ENCODE peak calls at places on chromosomes 2 and 18, in nine cellular contexts. F is colonic mucosa, G is HFF-Myc, T is WERI-Rb-1, C is GM12864, Q is GM23338, V is IMR-90, B is left lung, A is fibroblast of lung. K is an unnamed sample.

GRCh38 chr2:190678444-190679162 is 29.7 kb downstream of the NAB1 start:
- DNase-seq in B (no peak), C (peak), F (no peak), T (no peak), V (peak), A (no peak), G (no peak), Q (peak), K (no peak)

GRCh38 chr2:184261818-184262217 is 336.5 kb upstream of the ZNF804A start:
- DNase-seq in A (no peak), T (no peak), G (no peak), Q (no peak), B (no peak), C (no peak), V (no peak), F (no peak), K (no peak)

GRCh38 chr2:72533767-72534166 is 292.1 kb downstream of the EXOC6B start:
- DNase-seq in A (peak), Q (no peak), V (peak), B (no peak), T (no peak), F (no peak), C (no peak), G (no peak), K (no peak)

GRCh38 chr2:40434638-40435296 is 17.1 kb downstream of the SLC8A1 start:
- DNase-seq in B (no peak), C (no peak), Q (no peak), T (no peak), G (peak), V (peak), A (peak), F (no peak), K (peak)

GRCh38 chr2:240368746-240369724 is 66.4 kb upstream of the GPC1 start:
- DNase-seq in F (no peak), B (peak), T (no peak), A (no peak), V (no peak), Q (no peak), C (no peak), G (no peak), K (no peak)

GRCh38 chr2:7794916-7795315 is 877.7 kb downstream of the RNF144A start:
- DNase-seq in Q (no peak), B (no peak), C (no peak), T (no peak), G (no peak), F (no peak), V (no peak), A (no peak), K (no peak)

GRCh38 chr2:121220995-121221394 is 64.0 kb downstream of the TFCP2L1 start:
- DNase-seq in B (no peak), C (no peak), G (no peak), A (no peak), T (no peak), F (no peak), Q (no peak), V (no peak), K (no peak)

GRCh38 chr18:55763298-55763697 is 175.3 kb upstream of the TCF4 start:
- DNase-seq in V (peak), G (no peak), Q (no peak), F (no peak), A (peak), T (no peak), B (no peak), C (no peak), K (no peak)

GRCh38 chr2:237254369-237254861 is 159.5 kb downstream of the COL6A3 start:
- DNase-seq in V (peak), T (no peak), B (no peak), F (no peak), C (no peak), G (no peak), A (peak), Q (no peak), K (peak)

GRCh38 chr2:9815844-9816279 is 27.4 kb upstream of the TAF1B start:
- DNase-seq in B (no peak), G (no peak), Q (no peak), A (no peak), T (peak), C (no peak), F (no peak), V (no peak), K (no peak)

GRCh38 chr2:219522111-219523030 is 8.1 kb downstream of the ASIC4 start:
- DNase-seq in A (peak), C (no peak), Q (peak), G (peak), B (peak), V (peak), F (no peak), T (peak), K (peak)

GRCh38 chr18:48924621-48925601 is 25.9 kb downstream of the SMAD7 start:
- DNase-seq in F (peak), C (no peak), A (no peak), V (no peak), Q (no peak), T (no peak), G (no peak), B (no peak), K (no peak)

GRCh38 chr2:23843051-23843976 is 83.6 kb downstream of the ATAD2B start:
- DNase-seq in T (no peak), C (no peak), B (no peak), V (peak), G (no peak), F (peak), Q (no peak), A (peak), K (peak)

GRCh38 chr18:8260319-8260718 is 348.9 kb upstream of the RAB12 start:
- DNase-seq in G (no peak), Q (peak), V (peak), F (no peak), A (no peak), T (no peak), B (no peak), C (no peak), K (no peak)

GRCh38 chr2:219252900-219253752 is at the start of gene TUBA4B:
- DNase-seq in A (no peak), T (peak), Q (peak), G (no peak), V (peak), F (peak), B (peak), C (no peak), K (no peak)

GRCh38 chr18:25350561-25351201 is 1.3 kb downstream of the ZNF521 start:
- DNase-seq in F (peak), C (peak), A (peak), B (peak), V (peak), Q (peak), T (peak), G (no peak), K (no peak)

GRCh38 chr2:239800785-239801184 is 224.4 kb downstream of the NDUFA10 start:
- DNase-seq in Q (no peak), A (no peak), F (no peak), G (no peak), C (no peak), B (no peak), T (no peak), V (no peak), K (no peak)

GRCh38 chr2:110101911-110102774 is 13.5 kb downstream of the MALL start:
- DNase-seq in V (peak), Q (no peak), A (no peak), B (no peak), T (no peak), C (no peak), F (peak), G (no peak), K (no peak)

GRCh38 chr2:43851026-43851980 is 12.5 kb downstream of the ABCG8 start:
- DNase-seq in B (no peak), G (no peak), A (no peak), Q (no peak), T (no peak), F (no peak), C (no peak), V (no peak), K (no peak)

GRCh38 chr18:10130626-10131025 is 216.8 kb downstream of the VAPA start:
- DNase-seq in Q (no peak), C (no peak), G (no peak), A (no peak), T (no peak), F (no peak), V (no peak), B (no peak), K (no peak)

GRCh38 chr2:232457121-232458011 is 1.4 kb downstream of the ALPI start:
- DNase-seq in A (no peak), T (peak), B (no peak), G (no peak), C (no peak), V (no peak), F (no peak), Q (no peak), K (no peak)

GRCh38 chr18:26803643-26804042 is 61.9 kb downstream of the AQP4 start:
- DNase-seq in C (no peak), F (no peak), Q (peak), G (no peak), T (no peak), A (no peak), V (no peak), B (no peak), K (no peak)

GRCh38 chr2:105102963-105103421 is 65.1 kb downstream of the MRPS9 start:
- DNase-seq in A (peak), T (peak), V (peak), B (no peak), G (peak), F (no peak), C (no peak), Q (peak), K (peak)

GRCh38 chr2:36672199-36672598 is 24.3 kb upstream of the VIT start:
- DNase-seq in G (no peak), T (no peak), A (peak), B (no peak), V (peak), F (no peak), C (no peak), Q (peak), K (no peak)

GRCh38 chr18:77522031-77522675 is 272.5 kb downstream of the GALR1 start:
- DNase-seq in A (no peak), C (peak), G (no peak), T (no peak), F (no peak), Q (no peak), V (no peak), B (no peak), K (no peak)

GRCh38 chr18:55592572-55592971 is 4.6 kb upstream of the TCF4 start:
- DNase-seq in A (no peak), Q (no peak), V (peak), C (no peak), F (no peak), T (no peak), G (no peak), B (no peak), K (no peak)

GRCh38 chr2:207133862-207134519 is 31.8 kb downstream of the KLF7 start:
- DNase-seq in V (peak), F (peak), G (peak), A (peak), C (no peak), Q (peak), T (peak), B (no peak), K (peak)

GRCh38 chr2:226796012-226796839 is 3.4 kb downstream of the IRS1 start:
- DNase-seq in Q (no peak), V (peak), F (no peak), C (no peak), B (peak), A (peak), T (no peak), G (no peak), K (no peak)

GRCh38 chr2:143942486-143942885 is 577.4 kb downstream of the ZEB2 start:
- DNase-seq in C (no peak), V (no peak), G (no peak), A (no peak), T (no peak), B (no peak), F (no peak), Q (peak), K (no peak)

GRCh38 chr2:233098615-233099014 is 38.5 kb downstream of the INPP5D start:
- DNase-seq in F (no peak), C (no peak), T (peak), G (no peak), V (peak), Q (peak), B (no peak), A (no peak), K (no peak)

GRCh38 chr2:43327119-43327518 is 100.7 kb upstream of the ZFP36L2 start:
- DNase-seq in B (no peak), F (no peak), V (no peak), T (no peak), G (no peak), A (no peak), Q (no peak), C (no peak), K (no peak)

GRCh38 chr2:227301523-227301922 is 23.5 kb upstream of the MFF start:
- DNase-seq in A (no peak), V (no peak), Q (no peak), F (no peak), T (no peak), B (no peak), C (no peak), G (no peak), K (no peak)

GRCh38 chr2:86750240-86750839 is 30.2 kb downstream of the RMND5A start:
- DNase-seq in G (no peak), T (no peak), A (peak), B (no peak), Q (no peak), F (no peak), V (no peak), C (no peak), K (no peak)

GRCh38 chr2:86744152-86744551 is 24.1 kb downstream of the RMND5A start:
- DNase-seq in G (no peak), V (no peak), B (no peak), F (no peak), C (no peak), A (no peak), T (no peak), Q (peak), K (no peak)

GRCh38 chr2:86751778-86752177 is 31.7 kb downstream of the RMND5A start:
- DNase-seq in F (no peak), T (no peak), Q (no peak), B (no peak), V (no peak), C (no peak), A (no peak), G (no peak), K (no peak)

GRCh38 chr2:86746903-86747302 is 26.8 kb downstream of the RMND5A start:
- DNase-seq in G (no peak), T (no peak), C (no peak), B (no peak), F (no peak), V (no peak), A (no peak), Q (no peak), K (no peak)

DNA sequence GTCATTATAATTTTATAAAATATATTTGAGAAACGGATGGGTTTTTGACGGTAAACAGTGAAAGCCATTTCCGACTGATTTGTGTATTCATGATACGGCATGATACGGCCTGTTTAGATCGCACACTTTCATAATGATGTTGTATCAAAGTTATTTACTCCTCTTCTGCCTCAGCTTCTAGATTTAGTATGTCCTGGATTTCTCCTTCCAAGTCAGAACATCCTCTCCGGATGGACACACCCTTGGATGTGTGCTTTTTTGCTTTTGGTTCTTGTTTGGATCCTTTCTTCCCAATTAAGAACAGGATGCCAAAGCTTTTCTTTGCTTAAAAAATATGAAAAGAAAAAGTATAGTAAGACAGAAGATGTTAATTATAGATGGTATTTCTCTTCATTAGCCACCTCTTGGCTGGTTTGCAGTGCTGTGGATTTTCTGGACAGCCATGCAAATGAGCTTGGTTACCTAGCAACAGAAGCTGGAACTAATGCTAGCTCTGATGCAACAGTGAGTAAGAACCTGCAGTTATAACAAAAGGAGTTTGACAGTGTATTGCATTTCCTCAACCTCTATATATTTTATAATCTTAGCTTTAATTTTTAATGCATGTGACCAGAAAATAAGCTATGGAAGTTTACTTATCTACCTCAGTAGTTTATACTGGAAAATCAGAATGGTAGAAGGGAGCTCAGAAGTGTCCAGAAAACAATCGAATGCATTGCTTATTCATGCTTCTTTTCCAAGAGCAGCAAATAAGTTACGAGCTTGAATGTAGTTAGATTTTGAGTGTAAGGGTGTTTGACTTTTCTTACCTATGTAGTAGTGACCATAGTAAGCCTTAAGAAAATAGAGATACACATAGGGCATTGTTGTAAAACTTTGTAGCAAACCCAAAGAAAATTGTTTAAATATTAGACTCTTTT is 27.9 kb downstream of the RMND5A start:
- DNase-seq in C (peak), T (peak), Q (peak), V (peak), B (no peak), A (peak), G (no peak), F (peak), K (peak)
- H3K4me3 ChIP-seq in C (no peak), T (no peak), Q (no peak), V (no peak), B (no peak), A (no peak), G (no peak), F (no peak), K (no peak)

DNA sequence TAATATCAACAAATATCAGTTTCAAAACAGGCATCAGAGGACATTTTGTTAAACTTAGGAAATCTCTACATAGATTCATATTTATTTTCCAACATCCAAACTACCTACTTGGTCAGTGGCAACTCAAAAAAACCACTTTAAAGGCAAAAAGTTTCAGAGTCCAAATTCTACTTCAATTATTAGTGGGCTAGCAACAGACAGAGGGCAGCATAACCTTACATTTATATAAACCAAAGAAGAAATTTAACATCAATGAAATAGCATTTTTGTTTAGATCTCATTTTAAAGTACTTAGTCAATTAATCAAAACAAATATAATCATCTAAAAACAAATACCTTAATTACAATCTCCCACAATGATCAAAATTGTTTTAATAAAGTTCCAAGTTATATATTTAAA is 33.3 kb downstream of the RTTN start:
- DNase-seq in G (no peak), F (no peak), T (no peak), A (peak), Q (peak), B (no peak), C (no peak), V (peak), K (no peak)
- TF ChIP-seq CTCF in G (peak), F (no peak), T (no peak), A (peak), Q (peak), B (no peak), C (peak), V (peak), K (peak)

GRCh38 chr2:197258580-197258979 is 52.0 kb downstream of the ANKRD44 start:
- DNase-seq in A (no peak), T (no peak), V (peak), Q (no peak), B (no peak), C (no peak), G (no peak), F (no peak), K (peak)
- H3K4me3 ChIP-seq in A (no peak), T (no peak), V (no peak), Q (no peak), B (no peak), C (no peak), G (no peak), F (no peak), K (no peak)

DNA sequence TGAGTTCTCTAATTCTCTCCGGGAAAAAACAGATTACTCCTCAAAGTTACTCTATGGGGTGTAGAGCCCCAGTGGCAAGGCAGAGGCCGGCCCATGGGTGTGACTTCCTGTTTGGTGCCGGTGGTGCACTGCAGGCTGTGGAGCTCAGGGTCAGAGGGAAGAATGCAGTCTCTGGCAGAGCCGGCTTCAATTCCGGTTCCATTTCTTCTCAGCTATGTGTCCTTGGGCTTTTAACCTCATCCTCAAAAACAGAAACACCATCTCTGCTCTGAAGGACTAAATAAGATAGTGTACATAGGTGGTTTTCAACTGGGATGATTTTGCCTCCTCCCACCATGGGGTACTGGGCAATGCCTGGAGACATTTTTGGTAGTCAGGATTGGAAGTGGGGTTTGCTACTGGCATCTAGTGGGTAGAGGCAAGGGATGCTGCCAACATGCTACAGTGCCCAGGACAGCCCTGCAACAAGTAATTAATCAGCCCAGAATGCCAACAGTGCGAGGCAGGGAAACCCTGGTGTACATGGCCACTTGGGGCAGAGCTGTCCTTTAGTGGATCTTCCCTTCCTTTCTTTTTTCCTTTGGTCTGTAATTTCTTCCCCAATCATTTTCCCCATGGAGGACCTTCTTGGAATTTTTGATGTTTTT is 81.2 kb downstream of the INSIG2 start:
- DNase-seq in A (no peak), B (peak), G (no peak), V (no peak), Q (peak), T (no peak), F (no peak), C (no peak), K (no peak)
- TF ChIP-seq CTCF in A (no peak), B (no peak), G (no peak), V (no peak), Q (no peak), T (no peak), F (no peak), C (peak), K (no peak)

K was measured in AG09309.